ENCODE peak calls at places on chromosome 4, in four cellular contexts. V is K562, P is HepG2, R is GM12878. X is an unnamed sample. For H3K4me1, the result is how much of the 10 kb centered on the place peaks cover.

GRCh38 chr4:93747220-93747619 is 81.3 kb upstream of the ATOH1 start:
- DNase-seq in V (no peak), P (no peak), R (no peak), X (no peak)

GRCh38 chr4:185110375-185110823 is 32.7 kb upstream of the SLC25A4 start:
- DNase-seq in V (no peak), P (no peak), R (no peak), X (no peak)

GRCh38 chr4:1722551-1723071 is 1.3 kb downstream of the TACC3 start:
- DNase-seq in V (no peak), P (no peak), R (no peak), X (no peak)

GRCh38 chr4:11230888-11231287 is 197.8 kb downstream of the HS3ST1 start:
- DNase-seq in V (no peak), P (no peak), R (no peak), X (no peak)

GRCh38 chr4:95183656-95184408 is 364.9 kb downstream of the UNC5C start:
- DNase-seq in V (no peak), P (no peak), R (no peak), X (no peak)

GRCh38 chr4:15882675-15883086 is 55.9 kb downstream of the FGFBP1 start:
- DNase-seq in V (peak), P (peak), R (peak), X (peak)

GRCh38 chr4:152590179-152591031 is 54.5 kb upstream of the FBXW7 start:
- DNase-seq in V (no peak), P (no peak), R (no peak), X (no peak)

GRCh38 chr4:140851032-140851636 is 94.9 kb upstream of the TBC1D9 start:
- DNase-seq in V (peak), P (peak), R (peak), X (peak)

GRCh38 chr4:76543378-76543777 is 108.3 kb downstream of the SHROOM3 start:
- DNase-seq in V (no peak), P (no peak), R (no peak), X (no peak)

GRCh38 chr4:43008793-43009192 is 116.3 kb downstream of the GRXCR1 start:
- DNase-seq in V (no peak), P (no peak), R (no peak), X (no peak)

GRCh38 chr4:139919513-139919912 is 234.5 kb downstream of the MAML3 start:
- DNase-seq in V (no peak), P (no peak), R (no peak), X (no peak)

GRCh38 chr4:158025131-158025530 is 147.7 kb downstream of the GASK1B start:
- DNase-seq in V (no peak), P (no peak), R (no peak), X (peak)

GRCh38 chr4:16051132-16051531 is 32.7 kb downstream of the PROM1 start:
- DNase-seq in V (no peak), P (no peak), R (no peak), X (no peak)

GRCh38 chr4:115596265-115597001 is 483.0 kb upstream of the NDST4 start:
- DNase-seq in V (no peak), P (no peak), R (no peak), X (no peak)

GRCh38 chr4:141403782-141404181 is 183.1 kb downstream of the ZNF330 start:
- DNase-seq in V (no peak), P (no peak), R (no peak), X (no peak)

GRCh38 chr4:165518658-165519057 is 139.8 kb downstream of the CPE start:
- DNase-seq in V (no peak), P (no peak), R (no peak), X (no peak)

GRCh38 chr4:121096629-121097028 is 24.3 kb upstream of the NDNF start:
- DNase-seq in V (no peak), P (peak), R (no peak), X (no peak)

GRCh38 chr4:69800599-69800998 is 40.2 kb upstream of the SULT1B1 start:
- DNase-seq in V (no peak), P (no peak), R (no peak), X (no peak)

GRCh38 chr4:78069309-78069708 is 12.2 kb downstream of the FRAS1 start:
- DNase-seq in V (no peak), P (no peak), R (no peak), X (no peak)

GRCh38 chr4:166312166-166312565 is 439.1 kb downstream of the TLL1 start:
- DNase-seq in V (no peak), P (no peak), R (no peak), X (no peak)

GRCh38 chr4:147160908-147161513 is 215.3 kb upstream of the TTC29 start:
- DNase-seq in V (peak), P (peak), R (no peak), X (peak)

GRCh38 chr4:8427761-8428287 is 12.7 kb downstream of the ACOX3 start:
- DNase-seq in V (no peak), P (peak), R (no peak), X (no peak)

GRCh38 chr4:152626790-152627189 is 53.0 kb downstream of the TMEM154 start:
- DNase-seq in V (no peak), P (no peak), R (no peak), X (no peak)

GRCh38 chr4:113433116-113433515 is 328.4 kb downstream of the CAMK2D start:
- DNase-seq in V (no peak), P (no peak), R (no peak), X (no peak)

GRCh38 chr4:26228883-26229282 is 91.9 kb upstream of the RBPJ start:
- DNase-seq in V (no peak), P (no peak), R (no peak), X (no peak)

GRCh38 chr4:186726440-186727148 is 2.9 kb upstream of the FAT1 start:
- DNase-seq in V (peak), P (peak), R (no peak), X (peak)

GRCh38 chr4:187172340-187172761 is 448.7 kb upstream of the FAT1 start:
- DNase-seq in V (no peak), P (no peak), R (no peak), X (no peak)

GRCh38 chr4:140675599-140676231 is 80.5 kb downstream of the TBC1D9 start:
- DNase-seq in V (no peak), P (no peak), R (no peak), X (no peak)

GRCh38 chr4:165606465-165607205 is 227.8 kb downstream of the CPE start:
- DNase-seq in V (no peak), P (no peak), R (no peak), X (no peak)

GRCh38 chr4:48651869-48652447 is 128.1 kb downstream of the FRYL start:
- DNase-seq in V (no peak), P (no peak), R (no peak), X (no peak)

DNA sequence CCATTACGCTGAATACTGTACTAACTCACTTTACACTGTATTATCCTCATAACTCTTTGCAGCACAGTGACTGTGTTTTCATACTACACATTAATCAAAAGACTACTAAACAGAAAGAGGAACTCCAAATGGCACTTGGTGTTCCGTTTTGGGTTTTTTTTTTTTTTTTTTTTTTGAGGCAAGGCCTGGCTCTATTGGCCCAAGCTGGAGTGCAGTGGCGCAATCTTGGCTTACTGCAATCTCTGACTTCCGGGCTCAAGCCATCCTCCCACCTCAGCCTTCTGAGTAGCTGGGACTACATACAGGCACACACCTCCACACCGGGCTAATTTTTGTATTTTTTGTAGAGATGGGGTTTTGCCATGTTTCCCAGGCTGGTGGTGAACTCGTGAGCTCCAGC is 10.7 kb downstream of the KLHL8 start:
- DNase-seq in V (no peak), P (no peak), R (peak), X (no peak)
- TF ChIP-seq ESRRA in V (no peak), P (no peak), R (no peak), X (no peak)

GRCh38 chr4:148390311-148390710 is 51.9 kb downstream of the NR3C2 start:
- DNase-seq in V (no peak), P (no peak), R (no peak), X (no peak)
- H3K4me1 ChIP-seq in V (under half), P (under half), R (under half), X (under half)

GRCh38 chr4:98516042-98516440 is 142.4 kb downstream of the TSPAN5 start:
- DNase-seq in V (peak), P (peak), R (no peak), X (peak)

GRCh38 chr4:98516441-98517323 is 141.7 kb downstream of the TSPAN5 start:
- DNase-seq in V (no peak), P (no peak), R (no peak), X (no peak)

GRCh38 chr4:98518555-98519267 is 139.7 kb downstream of the TSPAN5 start:
- DNase-seq in V (no peak), P (no peak), R (peak), X (no peak)

GRCh38 chr4:98519268-98519993 is 139.0 kb downstream of the TSPAN5 start:
- DNase-seq in V (no peak), P (peak), R (no peak), X (no peak)

GRCh38 chr4:98517444-98518021 is 140.9 kb downstream of the TSPAN5 start:
- DNase-seq in V (no peak), P (peak), R (no peak), X (no peak)
- H3K27ac ChIP-seq in V (no peak), P (no peak), R (no peak), X (peak)

GRCh38 chr4:105155426-105155825 is 8.8 kb downstream of the TET2 start:
- DNase-seq in V (no peak), P (no peak), R (no peak), X (no peak)
- TF ChIP-seq ESRRA in V (no peak), P (no peak), R (no peak), X (no peak)

DNA sequence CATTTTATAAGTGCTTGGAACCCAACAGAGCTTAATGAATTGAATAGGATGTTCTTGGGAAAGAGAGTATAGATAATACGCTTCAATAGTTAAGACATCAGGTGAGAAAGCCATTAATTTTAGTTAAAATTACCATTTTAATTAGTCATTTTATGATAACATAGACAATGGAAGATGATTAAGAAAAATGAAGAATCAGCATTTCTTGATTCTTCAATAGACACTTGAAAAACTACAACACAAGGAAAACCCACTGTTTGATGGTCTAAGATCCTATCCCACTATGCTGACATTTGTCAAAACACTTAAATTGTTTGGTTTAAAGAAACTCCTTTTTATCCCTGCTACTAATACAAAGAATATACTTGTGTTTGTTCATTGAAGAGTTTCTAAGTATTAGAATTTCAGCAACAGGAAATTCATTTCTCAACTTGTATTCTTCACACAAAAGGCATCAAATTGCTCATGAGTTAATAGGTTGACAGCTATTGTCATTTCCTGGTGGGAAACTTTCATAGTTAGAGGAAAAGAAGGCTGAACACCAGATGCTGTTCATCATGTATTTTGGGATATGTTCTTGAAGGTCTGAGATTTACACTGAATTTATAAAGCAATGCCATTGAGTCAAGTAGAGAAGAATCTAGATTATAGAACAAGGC is 9.6 kb upstream of the CXCL2 start:
- DNase-seq in V (no peak), P (no peak), R (no peak), X (no peak)
- H3K4me1 ChIP-seq in V (under half), P (under half), R (under half), X (half or more)

DNA sequence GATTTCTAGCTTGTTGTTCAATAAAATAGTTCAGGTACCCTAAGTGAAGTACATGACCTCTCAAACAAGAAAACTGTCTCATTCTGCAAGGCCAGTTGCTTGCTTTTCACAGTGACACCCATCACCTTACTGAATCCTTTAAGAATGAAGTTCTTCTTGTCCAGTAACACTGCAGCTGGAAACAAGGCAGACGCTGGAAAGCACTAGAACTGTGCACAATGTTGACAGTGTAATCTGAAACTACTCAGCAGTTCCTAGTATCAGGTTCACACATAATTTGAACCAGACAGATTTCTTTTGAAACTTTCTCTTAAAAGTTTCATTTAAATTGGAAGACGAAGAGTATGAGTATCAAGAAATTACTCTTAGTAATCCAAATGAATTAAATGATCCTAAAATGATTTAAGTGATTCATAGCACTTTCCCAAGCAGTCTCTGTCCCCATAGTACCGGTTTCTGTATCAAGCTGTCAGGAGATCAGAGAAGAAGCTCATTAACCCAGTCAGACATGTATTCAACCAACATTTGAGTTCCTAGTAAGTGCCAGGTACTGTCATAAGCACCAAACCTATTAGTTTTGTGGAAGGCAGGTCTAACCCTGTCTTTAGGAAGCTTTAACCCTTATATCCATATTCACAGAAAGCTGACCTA is 63.5 kb downstream of the PALLD start:
- DNase-seq in V (no peak), P (no peak), R (no peak), X (no peak)
- H3K27ac ChIP-seq in V (no peak), P (no peak), R (no peak), X (peak)

GRCh38 chr4:75249739-75250138 is 264.5 kb downstream of the RCHY1 start:
- DNase-seq in V (no peak), P (no peak), R (no peak), X (no peak)

GRCh38 chr4:75243570-75243969 is 270.6 kb downstream of the RCHY1 start:
- DNase-seq in V (no peak), P (no peak), R (no peak), X (no peak)

GRCh38 chr4:75251547-75251946 is 262.7 kb downstream of the RCHY1 start:
- DNase-seq in V (no peak), P (no peak), R (peak), X (no peak)

GRCh38 chr4:75244325-75244724 is 269.9 kb downstream of the RCHY1 start:
- DNase-seq in V (no peak), P (no peak), R (no peak), X (no peak)

DNA sequence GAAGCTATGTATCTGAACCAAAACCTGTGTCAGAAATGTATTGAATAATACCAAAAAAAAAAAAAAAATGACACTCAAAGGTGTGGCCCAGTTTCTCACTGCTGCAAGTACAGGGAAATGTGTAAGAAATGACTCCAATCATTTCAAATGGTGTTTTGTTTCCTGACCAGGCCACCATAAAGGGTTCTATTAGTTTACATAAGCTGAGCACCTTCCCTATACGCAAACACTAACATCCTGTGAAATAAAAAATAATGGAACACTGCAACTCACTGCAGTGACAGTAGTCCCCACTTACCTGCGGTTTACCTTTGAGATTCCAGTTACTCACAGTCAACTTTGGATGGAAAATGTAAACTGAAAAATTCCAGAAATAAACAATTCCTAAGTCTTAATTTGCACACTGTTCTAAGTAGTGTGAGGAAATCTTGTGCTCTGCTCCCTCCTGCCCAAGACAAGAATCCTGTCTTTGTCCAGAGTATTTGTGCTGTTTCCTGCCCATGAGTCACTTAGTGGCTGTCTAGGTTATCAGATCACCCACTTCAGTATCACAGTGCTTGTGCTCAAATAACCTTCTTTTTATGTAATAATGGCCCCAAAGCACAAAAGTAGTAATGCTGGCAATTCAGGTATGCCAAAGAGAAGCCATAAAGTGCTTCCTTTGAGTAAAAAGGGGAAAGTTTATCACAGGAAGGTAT is 265.3 kb downstream of the RCHY1 start:
- DNase-seq in V (no peak), P (no peak), R (no peak), X (no peak)
- TF ChIP-seq ESRRA in V (no peak), P (no peak), R (no peak), X (no peak)